ENCODE peak calls at places on chromosome 12, in four cellular contexts. W is lower leg skin, L is fibroblast of lung, V is choroid plexus epithelial cell. K is an unnamed sample.

GRCh38 chr12:124551268-124552144 is 15.9 kb downstream of the NCOR2 start:
- DNase-seq in W (no peak), L (peak; percentile 50), V (peak; percentile 58), K (peak; percentile 61)

GRCh38 chr12:119803391-119803791 is 73.7 kb downstream of the CIT start:
- DNase-seq in W (no peak), L (peak; percentile 77), V (peak; percentile 77), K (peak; percentile 58)

GRCh38 chr12:67720383-67720856 is 71.9 kb downstream of the DYRK2 start:
- DNase-seq in W (no peak), L (peak; percentile 69), V (peak; percentile 82), K (peak; percentile 91)

GRCh38 chr12:105235299-105235746 is 651 bp downstream of the APPL2 start:
- DNase-seq in W (no peak), L (no peak), V (no peak), K (no peak)

GRCh38 chr12:45439039-45439438 is 223.1 kb downstream of the ANO6 start:
- DNase-seq in W (no peak), L (no peak), V (no peak), K (no peak)

GRCh38 chr12:75717902-75718301 is 206.5 kb upstream of the KRR1 start:
- DNase-seq in W (no peak), L (no peak), V (no peak), K (no peak)

GRCh38 chr12:114678718-114679117 is 5.3 kb downstream of the TBX3 start:
- DNase-seq in W (no peak), L (no peak), V (no peak), K (peak; percentile 36)

GRCh38 chr12:77696183-77696582 is 134.5 kb upstream of the NAV3 start:
- DNase-seq in W (no peak), L (no peak), V (peak; percentile 10), K (no peak)

GRCh38 chr12:6978188-6978986 is 7.7 kb downstream of the EMG1 start:
- DNase-seq in W (no peak), L (no peak), V (no peak), K (no peak)

GRCh38 chr12:20434993-20435392 is 66.7 kb downstream of the PDE3A start:
- DNase-seq in W (no peak), L (no peak), V (peak; percentile 82), K (no peak)

GRCh38 chr12:132711169-132711843 is 664 bp downstream of the PGAM5 start:
- DNase-seq in W (no peak), L (peak; percentile 17), V (peak; percentile 33), K (peak; percentile 41)

GRCh38 chr12:15714256-15714655 is 74.9 kb downstream of the EPS8 start:
- DNase-seq in W (no peak), L (no peak), V (no peak), K (no peak)

GRCh38 chr12:11584213-11584855 is 65.1 kb upstream of the ETV6 start:
- DNase-seq in W (no peak), L (no peak), V (no peak), K (no peak)

GRCh38 chr12:58346032-58346632 is 404.8 kb downstream of the ATP23 start:
- DNase-seq in W (no peak), L (peak; percentile 76), V (peak; percentile 64), K (peak; percentile 68)

GRCh38 chr12:52319097-52319496 is 2.1 kb downstream of the KRT83 start:
- DNase-seq in W (peak; percentile 74), L (no peak), V (peak; percentile 23), K (no peak)

GRCh38 chr12:14554281-14555008 is 13.2 kb downstream of the PLBD1 start:
- DNase-seq in W (peak; percentile 95), L (peak; percentile 14), V (no peak), K (peak; percentile 28)

GRCh38 chr12:113347-113746 is 46.8 kb downstream of the IQSEC3 start:
- DNase-seq in W (no peak), L (no peak), V (no peak), K (no peak)

GRCh38 chr12:67068773-67069450 is 200.2 kb upstream of the CAND1 start:
- DNase-seq in W (peak; percentile 85), L (peak; percentile 15), V (peak; percentile 36), K (peak; percentile 25)

GRCh38 chr12:132439333-132439904 is 50.5 kb upstream of the FBRSL1 start:
- DNase-seq in W (no peak), L (no peak), V (no peak), K (no peak)

GRCh38 chr12:3236345-3237153 is 159.4 kb downstream of the TSPAN9 start:
- DNase-seq in W (no peak), L (peak; percentile 61), V (peak; percentile 79), K (peak; percentile 73)

GRCh38 chr12:51218607-51219161 is 822 bp upstream of the POU6F1 start:
- DNase-seq in W (no peak), L (no peak), V (no peak), K (no peak)
- TF ChIP-seq CTCF in W (no peak), L (no peak), V (no peak), K (no peak)

GRCh38 chr12:110619534-110619953 is 5.6 kb downstream of the TCTN1 start:
- DNase-seq in W (no peak), L (no peak), V (no peak), K (no peak)
- H3K4me3 ChIP-seq in W (no peak overlapping the region), L (no peak overlapping the region), V (no peak overlapping the region), K (no peak overlapping the region)

DNA sequence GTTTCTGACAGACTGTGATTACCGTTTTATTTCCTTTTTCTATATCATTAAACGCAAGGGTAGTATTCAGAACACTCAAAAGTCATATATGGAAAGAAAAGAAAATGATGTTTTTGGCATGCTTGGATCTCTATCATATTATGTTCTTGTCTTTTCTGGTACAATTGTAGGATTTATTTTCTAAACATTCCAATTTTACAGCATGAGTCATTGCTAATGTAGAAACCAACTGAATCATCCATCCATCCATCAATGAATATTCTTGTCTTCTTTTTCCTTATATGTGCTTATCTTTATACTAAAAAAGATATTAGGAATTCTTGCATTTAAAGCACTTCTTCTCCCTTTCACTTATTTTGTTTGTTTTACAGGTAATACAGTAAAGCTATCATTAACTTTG is 20.4 kb upstream of the AMIGO2 start:
- DNase-seq in W (no peak), L (peak; percentile 47), V (no peak), K (no peak)
- TF ChIP-seq CTCF in W (no peak), L (no peak), V (no peak), K (no peak)

DNA sequence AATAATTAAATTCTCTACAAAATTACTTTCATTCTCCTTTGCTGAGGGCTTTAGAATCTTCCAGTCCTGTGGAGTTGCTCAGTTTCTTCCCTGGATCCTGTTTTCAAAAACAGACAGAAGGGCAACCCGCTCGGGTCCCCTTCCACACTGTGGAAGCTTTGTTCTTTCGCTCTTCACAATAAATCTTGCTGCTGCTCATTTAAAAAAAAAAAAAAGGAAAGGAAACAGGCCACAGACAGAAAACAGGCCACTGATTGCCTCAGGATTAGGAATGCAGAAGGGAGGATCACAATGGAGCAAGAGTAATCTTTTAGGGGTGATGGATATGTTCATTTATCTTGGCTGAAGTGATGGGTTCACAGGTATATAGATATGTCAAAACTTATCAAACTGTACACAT is 29.5 kb upstream of the HIGD1C start:
- DNase-seq in W (no peak), L (peak; percentile 53), V (peak; percentile 73), K (peak; percentile 85)
- H3K4me3 ChIP-seq in W (no peak overlapping the region), L (no peak overlapping the region), V (no peak overlapping the region), K (no peak overlapping the region)

K was measured in fibroblast of villous mesenchyme.